ENCODE peak calls at places on chromosomes 1 and 21, in five cellular contexts. R, S, A, Y and D are unnamed samples.

GRCh38 chr1:225449774-225450173 is 21.9 kb upstream of the LBR start:
- DNase-seq in R (no peak), S (no peak), A (no peak), Y (no peak), D (no peak)

GRCh38 chr1:163069142-163069541 is at the start of gene RGS4:
- DNase-seq in R (peak), Y (peak), S (peak), A (no peak), D (peak)

GRCh38 chr1:22262583-22262982 is 119.7 kb upstream of the WNT4 start:
- DNase-seq in Y (no peak), R (no peak), S (no peak), A (no peak), D (no peak)

GRCh38 chr1:23251812-23252211 is 34.5 kb upstream of the HTR1D start:
- DNase-seq in S (no peak), A (no peak), R (no peak), Y (no peak), D (no peak)

GRCh38 chr1:234584926-234585325 is 25.1 kb downstream of the IRF2BP2 start:
- DNase-seq in R (no peak), S (no peak), Y (peak), A (no peak), D (no peak)

GRCh38 chr1:160374701-160375443 is 8.0 kb downstream of the NHLH1 start:
- DNase-seq in Y (no peak), R (no peak), A (no peak), S (no peak), D (no peak)

GRCh38 chr1:116574581-116575291 is 3.9 kb upstream of the CD58 start:
- DNase-seq in A (peak), S (no peak), R (peak), Y (peak), D (peak)

GRCh38 chr1:100545855-100546254 is 7.9 kb downstream of the GPR88 start:
- DNase-seq in A (no peak), R (no peak), S (no peak), Y (no peak), D (no peak)

GRCh38 chr21:14453339-14453738 is 70.4 kb upstream of the HSPA13 start:
- DNase-seq in R (no peak), S (no peak), Y (no peak), A (peak), D (no peak)

GRCh38 chr1:246364415-246364941 is 142.6 kb downstream of the SMYD3 start:
- DNase-seq in Y (no peak), A (peak), R (no peak), S (no peak), D (no peak)

GRCh38 chr1:107512836-107513235 is 372.0 kb downstream of the NTNG1 start:
- DNase-seq in R (no peak), Y (no peak), S (no peak), A (no peak), D (no peak)

GRCh38 chr1:201456499-201457309 is 12.3 kb downstream of the PHLDA3 start:
- DNase-seq in S (no peak), A (no peak), Y (peak), R (peak), D (peak)

GRCh38 chr1:202315576-202316168 is 26.1 kb downstream of the UBE2T start:
- DNase-seq in Y (peak), R (peak), A (peak), S (peak), D (peak)

GRCh38 chr1:79662596-79662995 is 656.1 kb upstream of the ADGRL4 start:
- DNase-seq in R (no peak), Y (no peak), A (no peak), S (no peak), D (no peak)

GRCh38 chr1:151948506-151948905 is 39.2 kb upstream of the THEM4 start:
- DNase-seq in A (no peak), Y (no peak), R (no peak), S (no peak), D (no peak)

GRCh38 chr1:189567890-189568289 is 909.8 kb downstream of the BRINP3 start:
- DNase-seq in A (no peak), S (no peak), R (no peak), Y (no peak), D (no peak)

GRCh38 chr1:94590203-94591137 is 48.9 kb upstream of the F3 start:
- DNase-seq in S (no peak), R (no peak), Y (no peak), A (no peak), D (no peak)

GRCh38 chr1:112515311-112516009 is 6.7 kb downstream of the WNT2B start:
- DNase-seq in Y (peak), R (peak), S (no peak), A (no peak), D (no peak)

GRCh38 chr1:145849356-145850165 is 4.1 kb downstream of the NUDT17 start:
- DNase-seq in Y (peak), R (no peak), S (peak), A (no peak), D (no peak)

GRCh38 chr21:40902299-40902698 is 55.3 kb upstream of the DSCAM start:
- DNase-seq in A (no peak), S (no peak), Y (no peak), R (no peak), D (peak)

GRCh38 chr1:171219751-171220385 is 28.4 kb upstream of the FMO1 start:
- DNase-seq in R (peak), A (no peak), S (no peak), Y (peak), D (peak)

GRCh38 chr21:36806103-36806502 is 107.2 kb downstream of the SIM2 start:
- DNase-seq in Y (peak), R (no peak), A (no peak), S (peak), D (no peak)

GRCh38 chr21:36818051-36818450 is 119.1 kb downstream of the SIM2 start:
- DNase-seq in S (no peak), Y (no peak), A (no peak), R (no peak), D (no peak)

GRCh38 chr1:101131239-101131924 is 105.4 kb upstream of the S1PR1 start:
- DNase-seq in Y (no peak), A (no peak), S (no peak), R (no peak), D (no peak)

GRCh38 chr1:17440074-17440826 is 773 bp upstream of the RCC2 start:
- DNase-seq in A (no peak), R (no peak), Y (no peak), S (no peak), D (no peak)

GRCh38 chr1:210654176-210654786 is 325.6 kb downstream of the HHAT start:
- DNase-seq in R (no peak), A (peak), Y (peak), S (no peak), D (no peak)